ENCODE peak calls at places on chromosomes 13 and 19, in ten cellular contexts. C is adrenal gland, S is dorsolateral prefrontal cortex, K is GM12865, H is NB4, E is PC-3, F is fibroblast of pulmonary artery, Z is astrocyte of the spinal cord, W is choroid plexus epithelial cell, T is CD14-positive monocyte. U is an unnamed sample.

GRCh38 chr13:20441879-20442278 is 83.8 kb downstream of the CRYL1 start:
- DNase-seq in T (no peak), C (no peak), Z (peak), W (no peak), K (peak), S (no peak), F (peak), E (peak), H (no peak), U (no peak)

GRCh38 chr13:100854091-100854490 is 179.5 kb upstream of the TMTC4 start:
- DNase-seq in W (no peak), K (no peak), H (no peak), S (no peak), E (no peak), Z (no peak), F (no peak), C (no peak), T (no peak), U (no peak)

GRCh38 chr19:2043269-2043641 is 7.8 kb downstream of the MKNK2 start:
- DNase-seq in T (no peak), W (no peak), Z (no peak), F (no peak), H (no peak), E (no peak), C (peak), S (no peak), K (peak), U (no peak)

GRCh38 chr19:10020851-10021250 is 7.6 kb downstream of the RDH8 start:
- DNase-seq in C (no peak), T (no peak), E (no peak), H (no peak), S (no peak), W (no peak), K (no peak), Z (no peak), F (no peak), U (no peak)

GRCh38 chr13:74015137-74015536 is 119.1 kb downstream of the KLF12 start:
- DNase-seq in S (no peak), K (peak), T (no peak), E (peak), F (peak), W (peak), C (no peak), Z (no peak), H (no peak), U (no peak)

GRCh38 chr19:35959040-35959967 is 23.1 kb downstream of the LRFN3 start:
- DNase-seq in H (no peak), C (no peak), F (no peak), T (no peak), Z (no peak), K (no peak), E (no peak), S (no peak), W (no peak), U (no peak)

GRCh38 chr19:48445606-48446481 is at the start of gene GRWD1:
- DNase-seq in T (peak), E (peak), F (peak), K (peak), H (peak), W (peak), Z (peak), C (peak), S (peak), U (peak)

GRCh38 chr19:12786149-12786870 is 5.0 kb upstream of the JUNB start:
- DNase-seq in S (no peak), C (peak), E (peak), W (no peak), H (peak), Z (no peak), K (peak), T (peak), F (no peak), U (no peak)

GRCh38 chr13:44052843-44053607 is 173.3 kb downstream of the LACC1 start:
- DNase-seq in F (peak), W (peak), H (no peak), E (no peak), C (peak), K (no peak), Z (peak), T (no peak), S (no peak), U (no peak)

GRCh38 chr19:4581381-4582111 is 22.1 kb upstream of the SEMA6B start:
- DNase-seq in S (no peak), F (peak), H (peak), K (no peak), T (no peak), E (peak), Z (peak), W (no peak), C (no peak), U (peak)

GRCh38 chr13:47337781-47338507 is 441.1 kb upstream of the HTR2A start:
- DNase-seq in W (peak), S (no peak), C (no peak), Z (peak), T (no peak), E (no peak), H (no peak), K (no peak), F (peak), U (no peak)

GRCh38 chr13:51764184-51765141 is 39.5 kb downstream of the DHRS12 start:
- DNase-seq in T (no peak), H (no peak), W (peak), S (peak), K (peak), C (no peak), E (peak), Z (peak), F (peak), U (no peak)

GRCh38 chr19:4600082-4600481 is 39.2 kb upstream of the TNFAIP8L1 start:
- DNase-seq in K (no peak), W (no peak), S (no peak), E (no peak), C (no peak), H (no peak), Z (no peak), F (no peak), T (no peak), U (no peak)

GRCh38 chr19:5281588-5281987 is 59.0 kb downstream of the PTPRS start:
- DNase-seq in T (no peak), W (no peak), F (no peak), Z (no peak), E (no peak), H (no peak), S (no peak), K (no peak), C (peak), U (no peak)

GRCh38 chr19:56877069-56877715 is 36.7 kb upstream of the PEG3 start:
- DNase-seq in K (no peak), T (no peak), H (no peak), S (no peak), F (no peak), C (peak), Z (no peak), W (no peak), E (no peak), U (no peak)

GRCh38 chr19:46372901-46373572 is 26.1 kb downstream of the PPP5C start:
- DNase-seq in C (peak), S (no peak), H (peak), K (no peak), Z (peak), T (no peak), E (peak), F (peak), W (peak), U (no peak)

GRCh38 chr19:46371371-46371901 is 24.5 kb downstream of the PPP5C start:
- DNase-seq in Z (no peak), C (peak), K (no peak), T (no peak), E (no peak), H (no peak), S (no peak), F (peak), W (peak), U (no peak)

GRCh38 chr19:46374526-46375475 is 27.9 kb downstream of the PPP5C start:
- DNase-seq in C (peak), F (no peak), S (peak), T (no peak), K (no peak), H (peak), W (no peak), E (no peak), Z (no peak), U (no peak)

GRCh38 chr19:46376241-46377153 is 29.6 kb downstream of the PPP5C start:
- DNase-seq in H (peak), E (no peak), S (no peak), W (no peak), Z (no peak), K (no peak), C (peak), F (no peak), T (no peak), U (no peak)

DNA sequence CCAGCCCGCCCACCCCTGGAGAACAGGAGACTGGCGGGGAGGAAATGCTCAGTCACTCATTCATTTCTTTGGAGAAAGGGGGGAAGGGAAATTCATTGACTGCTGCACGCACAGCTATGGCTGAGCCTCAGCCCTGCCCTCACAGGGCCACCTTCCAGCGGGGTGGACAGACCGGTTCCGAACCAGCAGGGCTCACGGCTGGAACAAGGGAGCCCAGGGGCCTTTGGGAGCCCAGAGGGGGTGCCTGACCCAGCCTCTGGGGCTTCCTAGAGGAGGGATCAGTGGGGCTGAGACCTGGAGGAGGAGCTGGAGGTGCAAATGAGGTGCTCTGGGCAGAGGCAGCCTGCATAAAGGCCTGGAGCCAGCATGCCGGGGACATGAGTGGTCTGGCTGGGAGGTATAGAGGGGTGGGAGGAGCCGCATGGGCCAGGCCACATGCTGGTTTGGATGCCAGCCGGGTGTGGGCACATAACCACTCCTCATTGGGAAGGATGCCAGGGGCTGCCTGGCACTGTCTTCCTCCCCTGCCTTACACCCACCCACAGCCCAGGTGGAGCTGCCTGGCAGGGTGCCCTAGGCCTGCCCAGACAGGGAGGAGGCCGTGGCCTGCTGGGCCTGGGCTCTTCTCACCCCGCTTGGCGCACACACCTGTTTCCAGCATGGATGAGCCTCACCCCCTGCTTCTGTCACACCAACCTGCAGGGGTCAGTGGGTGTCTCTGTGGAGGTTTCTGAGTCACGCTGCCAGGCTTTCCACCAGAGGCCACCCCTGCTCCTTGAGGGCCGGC is 26.9 kb downstream of the PPP5C start:
- DNase-seq in C (peak), T (no peak), W (peak), K (no peak), H (no peak), Z (peak), F (peak), E (peak), S (peak), U (no peak)
- TF ChIP-seq CTCF in C (no peak), T (no peak), W (no peak), K (no peak), H (no peak), Z (no peak), F (no peak), E (peak), S (no peak), U (no peak)

DNA sequence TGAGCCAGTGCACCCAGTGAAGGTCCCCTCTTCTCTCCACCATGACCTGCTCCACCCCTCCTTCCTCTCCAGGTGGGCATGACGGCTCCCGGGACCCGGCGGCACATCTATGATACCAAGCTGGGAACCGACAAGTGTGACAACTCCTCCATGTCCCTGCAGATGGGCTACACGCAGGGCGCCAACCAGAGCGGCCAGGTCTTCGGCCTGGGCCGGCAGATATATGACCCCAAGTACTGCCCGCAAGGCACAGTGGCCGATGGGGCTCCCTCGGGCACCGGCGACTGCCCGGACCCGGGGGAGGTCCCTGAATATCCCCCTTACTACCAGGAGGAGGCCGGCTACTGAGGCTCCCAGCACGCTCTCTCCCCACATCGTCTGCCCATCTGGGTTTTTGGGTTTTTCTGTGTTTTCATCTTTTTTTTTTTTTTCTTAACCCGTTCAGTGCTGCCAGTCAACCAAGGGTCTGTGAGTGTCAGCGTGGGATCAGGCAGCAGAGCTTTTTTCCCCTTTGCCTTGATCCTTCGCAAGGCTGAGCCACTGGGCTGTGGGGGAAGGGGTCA is 2.3 kb upstream of the ABCA7 start:
- DNase-seq in K (peak), S (no peak), C (no peak), F (no peak), H (no peak), T (no peak), Z (no peak), E (no peak), W (no peak), U (no peak)
- TF ChIP-seq CTCF in K (no peak), S (no peak), C (no peak), F (no peak), H (no peak), T (no peak), Z (no peak), E (no peak), W (no peak), U (no peak)

GRCh38 chr13:90968510-90968909 is 379.0 kb upstream of the MIR17HG start:
- DNase-seq in S (peak), C (no peak), E (peak), H (peak), F (peak), Z (peak), K (peak), W (peak), T (no peak), U (no peak)
- TF ChIP-seq CTCF in S (no peak), C (no peak), E (peak), H (peak), F (peak), Z (peak), K (peak), W (peak), T (no peak), U (peak)

GRCh38 chr19:38685666-38686529 is 38.4 kb downstream of the ACTN4 start:
- DNase-seq in C (no peak), T (no peak), E (peak), K (peak), F (peak), Z (peak), S (no peak), W (peak), H (no peak), U (no peak)

GRCh38 chr19:38684078-38684861 is 36.8 kb downstream of the ACTN4 start:
- DNase-seq in W (peak), C (peak), H (peak), Z (peak), T (peak), K (peak), E (peak), S (no peak), F (peak), U (no peak)

GRCh38 chr19:38687837-38688378 is 40.5 kb downstream of the ACTN4 start:
- DNase-seq in S (no peak), Z (no peak), K (no peak), T (no peak), H (no peak), C (no peak), F (no peak), W (no peak), E (no peak), U (no peak)

GRCh38 chr19:38684862-38685665 is 37.6 kb downstream of the ACTN4 start:
- DNase-seq in K (no peak), F (no peak), Z (no peak), T (no peak), E (no peak), W (no peak), H (no peak), C (no peak), S (no peak), U (no peak)

GRCh38 chr19:38686530-38686888 is 39.1 kb downstream of the ACTN4 start:
- DNase-seq in E (no peak), H (no peak), Z (no peak), K (peak), T (no peak), F (no peak), W (no peak), S (no peak), C (no peak), U (no peak)
- TF ChIP-seq CTCF in E (no peak), H (no peak), Z (no peak), K (no peak), T (no peak), F (no peak), W (no peak), S (no peak), C (no peak), U (no peak)

GRCh38 chr19:18467978-18468377 is 30.0 kb upstream of the ISYNA1 start:
- DNase-seq in Z (no peak), F (no peak), S (no peak), H (no peak), E (no peak), C (no peak), T (no peak), W (no peak), K (no peak), U (no peak)
- TF ChIP-seq CTCF in Z (no peak), F (no peak), S (no peak), H (no peak), E (no peak), C (no peak), T (no peak), W (no peak), K (no peak), U (no peak)

GRCh38 chr19:50607388-50607787 is 32.3 kb downstream of the SYT3 start:
- DNase-seq in C (no peak), S (no peak), W (no peak), K (no peak), Z (no peak), E (no peak), H (no peak), T (no peak), F (no peak), U (no peak)

GRCh38 chr19:50602496-50602895 is 34.3 kb upstream of the LRRC4B start:
- DNase-seq in K (no peak), Z (no peak), W (no peak), H (no peak), C (no peak), F (no peak), S (no peak), T (no peak), E (no peak), U (no peak)

GRCh38 chr19:50602935-50603334 is 34.7 kb upstream of the LRRC4B start:
- DNase-seq in S (no peak), C (no peak), Z (no peak), E (no peak), W (no peak), K (no peak), T (no peak), F (no peak), H (no peak), U (no peak)

DNA sequence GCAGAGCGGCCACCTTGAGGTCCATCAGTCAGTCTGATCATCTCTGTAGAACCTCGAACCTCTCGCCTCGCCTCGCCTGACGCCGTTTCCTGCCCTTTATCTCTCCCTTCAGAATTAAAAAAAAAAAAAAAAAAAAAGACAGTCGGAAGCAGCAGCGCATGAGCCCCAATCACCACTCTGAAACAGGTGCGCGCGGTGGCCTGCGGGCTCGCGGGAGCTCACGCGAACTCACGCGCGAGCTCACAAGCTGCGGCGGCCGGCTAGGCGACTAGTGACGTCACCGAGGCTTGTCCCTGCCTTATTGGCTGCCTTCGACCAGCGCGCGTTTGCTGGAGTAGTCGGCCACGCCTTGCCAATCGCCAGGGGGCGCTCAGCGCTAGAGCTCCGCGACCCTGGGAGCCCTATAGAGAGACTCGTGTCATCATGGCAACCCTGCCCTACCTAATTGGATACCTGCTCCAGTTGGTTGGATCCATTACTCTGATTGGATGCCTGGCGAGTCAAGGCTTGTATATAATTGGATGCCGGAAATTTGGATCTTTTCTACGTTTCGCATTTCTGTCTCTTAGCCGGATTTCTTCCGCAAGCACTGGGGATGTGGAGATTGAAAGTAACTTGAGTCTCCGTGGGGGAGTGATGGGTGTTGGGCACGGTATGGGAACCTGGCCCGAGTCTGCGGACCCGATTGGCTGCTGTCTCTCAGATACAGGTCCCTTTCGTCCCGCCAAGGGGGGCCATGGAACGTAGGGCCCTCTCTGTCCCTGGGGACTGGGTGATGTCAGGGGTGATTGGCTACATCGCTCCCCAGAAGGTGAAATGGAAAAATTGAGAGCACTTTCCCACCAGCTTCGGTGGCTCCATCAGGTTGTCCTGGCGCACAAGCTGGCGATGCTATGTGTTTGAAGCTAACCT is 31.6 kb downstream of the SYT3 start:
- DNase-seq in T (peak), S (peak), F (peak), H (peak), C (peak), K (peak), Z (peak), W (peak), E (peak), U (peak)
- TF ChIP-seq CTCF in T (peak), S (peak), F (peak), H (peak), C (no peak), K (peak), Z (peak), W (no peak), E (peak), U (peak)

U was measured in D721Med.